ENCODE peak calls at places on chromosomes 7 and 10, in nine cellular contexts. S is HCT116, J is HepG2, P is upper lobe of left lung, N is transverse colon, V is SK-N-SH, F is stomach, H is Panc1, Y is GM23338. B is an unnamed sample.
A peak's percentile ranks its signal among the peaks of the same experiment; 100 is the strongest.

GRCh38 chr10:74730246-74730645 is 96.2 kb upstream of the KAT6B start:
- DNase-seq in V (no peak), F (no peak), Y (peak; percentile 86), S (no peak), N (no peak), J (no peak), P (no peak), H (no peak), B (no peak)

GRCh38 chr10:66564341-66564740 is 361.5 kb upstream of the LRRTM3 start:
- DNase-seq in N (no peak), P (no peak), S (no peak), F (no peak), J (no peak), H (no peak), V (no peak), Y (no peak), B (no peak)

GRCh38 chr10:131997366-131998049 is 15.8 kb upstream of the BNIP3 start:
- DNase-seq in S (no peak), J (peak; percentile 92), F (peak; percentile 76), H (no peak), P (peak; percentile 92), Y (peak; percentile 68), V (no peak), N (peak; percentile 65), B (peak; percentile 88)

GRCh38 chr7:25752967-25753791 is 398.8 kb upstream of the NFE2L3 start:
- DNase-seq in J (no peak), H (no peak), F (no peak), S (no peak), N (no peak), V (no peak), P (no peak), Y (peak; percentile 47), B (no peak)

GRCh38 chr7:108415821-108416536 is 40.3 kb downstream of the NRCAM start:
- DNase-seq in V (peak; percentile 58), J (no peak), Y (no peak), F (no peak), P (no peak), N (no peak), H (no peak), S (no peak), B (no peak)

GRCh38 chr10:84517455-84518046 is 189.2 kb downstream of the CCSER2 start:
- DNase-seq in P (no peak), J (no peak), H (no peak), Y (no peak), V (no peak), F (no peak), N (no peak), S (no peak), B (no peak)

GRCh38 chr10:28734940-28735759 is 57.8 kb downstream of the BAMBI start:
- DNase-seq in Y (no peak), F (no peak), H (no peak), N (no peak), P (no peak), S (peak; percentile 16), J (peak; percentile 95), V (peak; percentile 9), B (no peak)

GRCh38 chr7:18693401-18693800 is 197.9 kb downstream of the HDAC9 start:
- DNase-seq in H (peak; percentile 22), P (peak; percentile 33), V (peak; percentile 25), S (peak; percentile 16), J (no peak), N (no peak), F (no peak), Y (peak; percentile 68), B (no peak)

GRCh38 chr7:88034083-88034695 is 100.1 kb downstream of the ADAM22 start:
- DNase-seq in Y (no peak), P (no peak), S (no peak), V (no peak), F (no peak), J (no peak), N (no peak), H (no peak), B (no peak)

GRCh38 chr7:41629711-41630111 is 73.2 kb downstream of the INHBA start:
- DNase-seq in S (no peak), N (no peak), V (no peak), H (no peak), Y (peak; percentile 16), F (no peak), J (no peak), P (no peak), B (no peak)

GRCh38 chr10:6083523-6084475 is 5.0 kb upstream of the RBM17 start:
- DNase-seq in J (no peak), H (no peak), V (no peak), S (no peak), F (no peak), Y (no peak), N (no peak), P (no peak), B (no peak)

GRCh38 chr7:22726849-22727792 is at the start of gene IL6:
- DNase-seq in F (peak; percentile 58), J (peak; percentile 6), S (no peak), Y (peak; percentile 61), N (peak; percentile 63), V (peak; percentile 65), P (peak; percentile 81), H (no peak), B (peak; percentile 54)

GRCh38 chr7:21422747-21423146 is 5.1 kb upstream of the SP4 start:
- DNase-seq in J (no peak), H (no peak), Y (no peak), P (no peak), F (no peak), S (no peak), N (no peak), V (no peak), B (no peak)

GRCh38 chr7:128168667-128169210 is 72.3 kb upstream of the LEP start:
- DNase-seq in J (no peak), N (peak; percentile 15), F (no peak), S (no peak), V (peak; percentile 49), P (no peak), H (no peak), Y (peak; percentile 96), B (no peak)

GRCh38 chr7:133582766-133583523 is 330.1 kb downstream of the EXOC4 start:
- DNase-seq in P (no peak), F (no peak), N (no peak), S (no peak), Y (no peak), V (no peak), H (no peak), J (no peak), B (no peak)

GRCh38 chr7:25121599-25121998 is 3.5 kb downstream of the CYCS start:
- DNase-seq in N (no peak), J (no peak), V (no peak), S (no peak), H (no peak), P (no peak), Y (no peak), F (no peak), B (no peak)

GRCh38 chr10:17655567-17656146 is 11.7 kb downstream of the STAM start:
- DNase-seq in H (no peak), S (no peak), F (no peak), J (peak; percentile 67), N (no peak), Y (no peak), V (no peak), P (no peak), B (no peak)
- H3K27ac ChIP-seq in H (peak overlapping the region; percentile 23), S (peak overlapping the region; percentile 93), F (no peak overlapping the region), J (peak overlapping the region; percentile 13), N (no peak overlapping the region), Y (no peak overlapping the region), V (no peak overlapping the region), P (no peak overlapping the region), B (no peak overlapping the region)

DNA sequence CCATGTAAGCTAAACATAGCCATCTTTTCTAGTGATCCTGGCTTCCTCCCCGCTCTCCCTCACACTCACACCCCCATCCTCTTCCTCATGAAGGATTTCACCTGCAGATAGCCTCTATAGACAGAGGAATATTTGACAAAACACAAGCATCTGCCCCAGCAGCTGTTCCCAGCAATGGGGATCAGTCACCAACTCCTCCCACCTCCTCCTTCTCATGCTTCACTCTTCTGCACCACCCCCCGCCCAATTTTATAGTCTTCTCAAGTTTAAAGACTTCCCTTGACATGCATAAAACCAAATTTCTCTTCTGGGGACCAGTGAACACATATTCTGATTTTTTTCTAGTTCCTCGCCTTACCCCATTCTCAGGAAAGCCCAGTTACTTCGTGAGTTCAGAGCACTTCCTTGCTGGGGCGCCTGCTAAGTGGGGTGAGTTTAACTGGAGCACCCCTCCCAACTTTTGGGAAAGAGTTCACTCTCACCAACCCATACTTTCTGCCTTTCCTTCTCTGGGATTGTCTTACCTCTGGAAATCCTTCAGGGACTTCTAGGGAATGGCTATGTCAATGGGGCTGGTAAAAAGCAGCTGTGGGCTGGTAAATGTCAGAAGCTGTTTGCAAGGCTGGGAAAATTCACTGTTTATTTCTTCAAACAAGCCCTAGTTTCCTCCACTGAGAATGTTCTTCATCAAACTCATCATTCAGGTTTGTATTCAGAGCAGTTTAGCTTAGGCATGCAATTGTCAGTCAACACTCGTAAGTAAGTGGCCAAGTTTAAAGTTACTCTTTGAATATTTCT is 654.5 kb downstream of the LRMDA start:
- DNase-seq in S (no peak), H (no peak), F (no peak), V (no peak), J (no peak), P (no peak), N (no peak), Y (no peak), B (no peak)
- TF ChIP-seq POLR2AphosphoS5 in S (no peak), H (no peak), F (no peak), V (no peak), J (no peak), P (no peak), N (peak; percentile 71), Y (no peak), B (no peak)

GRCh38 chr10:3780056-3780765 is 4.8 kb downstream of the KLF6 start:
- DNase-seq in Y (no peak), V (no peak), F (no peak), H (no peak), S (no peak), J (no peak), N (no peak), P (no peak), B (peak; percentile 69)
- H3K27ac ChIP-seq in Y (no peak overlapping the region), V (peak overlapping the region; percentile 55), F (peak overlapping the region; percentile 100), H (peak overlapping the region; percentile 100), S (peak overlapping the region; percentile 26), J (peak overlapping the region; percentile 16), N (peak overlapping the region; percentile 100), P (peak overlapping the region; percentile 100), B (peak overlapping the region; percentile 100)

GRCh38 chr10:79149345-79149661 is 80.5 kb downstream of the ZMIZ1 start:
- DNase-seq in Y (no peak), H (no peak), F (no peak), V (no peak), N (no peak), P (no peak), J (no peak), S (no peak), B (no peak)

GRCh38 chr10:79147796-79148451 is 79.2 kb downstream of the ZMIZ1 start:
- DNase-seq in N (no peak), H (no peak), P (no peak), S (no peak), V (no peak), J (no peak), Y (no peak), F (no peak), B (no peak)

GRCh38 chr10:79150444-79150754 is 81.6 kb downstream of the ZMIZ1 start:
- DNase-seq in S (no peak), P (no peak), V (no peak), Y (no peak), J (no peak), F (no peak), H (no peak), N (no peak), B (no peak)

GRCh38 chr10:79148452-79149344 is 79.9 kb downstream of the ZMIZ1 start:
- DNase-seq in J (no peak), S (no peak), P (peak; percentile 82), F (peak; percentile 74), N (peak; percentile 72), H (no peak), V (peak; percentile 75), Y (no peak), B (no peak)

GRCh38 chr10:79149662-79150443 is 81.1 kb downstream of the ZMIZ1 start:
- DNase-seq in J (no peak), S (peak; percentile 48), F (peak; percentile 63), Y (no peak), P (peak; percentile 91), V (peak; percentile 63), N (peak; percentile 84), H (no peak), B (peak; percentile 72)
- TF ChIP-seq POLR2AphosphoS5 in J (no peak), S (peak; percentile 57), F (no peak), Y (no peak), P (peak; percentile 86), V (no peak), N (peak; percentile 37), H (no peak), B (no peak)

B was measured in breast epithelium.